ENCODE peak calls at places on chromosomes 1 and 21, in eight cellular contexts. One of them, this sample, is unnamed.

GRCh38 chr1:180515857-180516388 is 13.5 kb upstream of the ACBD6 start:
- DNase-seq in lower leg skin: peak; percentile 48
- DNase-seq in IMR-90: peak; percentile 84
- DNase-seq in uterus: peak; percentile 62
- DNase-seq in esophagus squamous epithelium: no peak
- DNase-seq in right lobe of liver: no peak
- DNase-seq in body of pancreas: peak; percentile 73
- DNase-seq in tibial nerve: peak; percentile 37
- DNase-seq in this sample: peak; percentile 89

GRCh38 chr1:213383465-213383864 is 332.4 kb downstream of the RPS6KC1 start:
- DNase-seq in lower leg skin: no peak
- DNase-seq in IMR-90: no peak
- DNase-seq in uterus: no peak
- DNase-seq in esophagus squamous epithelium: no peak
- DNase-seq in right lobe of liver: no peak
- DNase-seq in body of pancreas: no peak
- DNase-seq in tibial nerve: no peak
- DNase-seq in this sample: no peak

GRCh38 chr1:53577141-53578100 is 118.2 kb downstream of the DMRTB1 start:
- DNase-seq in lower leg skin: no peak
- DNase-seq in IMR-90: no peak
- DNase-seq in uterus: peak; percentile 6
- DNase-seq in esophagus squamous epithelium: no peak
- DNase-seq in right lobe of liver: no peak
- DNase-seq in body of pancreas: peak; percentile 7
- DNase-seq in tibial nerve: no peak
- DNase-seq in this sample: no peak

GRCh38 chr1:247332901-247333361 is 1.3 kb upstream of the ZNF496 start:
- DNase-seq in lower leg skin: peak; percentile 30
- DNase-seq in IMR-90: peak; percentile 30
- DNase-seq in uterus: no peak
- DNase-seq in esophagus squamous epithelium: no peak
- DNase-seq in right lobe of liver: peak; percentile 38
- DNase-seq in body of pancreas: peak; percentile 59
- DNase-seq in tibial nerve: peak; percentile 22
- DNase-seq in this sample: no peak

GRCh38 chr1:172040466-172040865 is 199.2 kb downstream of the DNM3 start:
- DNase-seq in lower leg skin: no peak
- DNase-seq in IMR-90: peak; percentile 58
- DNase-seq in uterus: no peak
- DNase-seq in esophagus squamous epithelium: no peak
- DNase-seq in right lobe of liver: no peak
- DNase-seq in body of pancreas: no peak
- DNase-seq in tibial nerve: no peak
- DNase-seq in this sample: no peak

GRCh38 chr21:15028186-15028585 is 36.6 kb downstream of the NRIP1 start:
- DNase-seq in lower leg skin: no peak
- DNase-seq in IMR-90: no peak
- DNase-seq in uterus: no peak
- DNase-seq in esophagus squamous epithelium: no peak
- DNase-seq in right lobe of liver: no peak
- DNase-seq in body of pancreas: no peak
- DNase-seq in tibial nerve: no peak
- DNase-seq in this sample: no peak

GRCh38 chr21:42536601-42537000 is 22.9 kb downstream of the SLC37A1 start:
- DNase-seq in lower leg skin: no peak
- DNase-seq in IMR-90: no peak
- DNase-seq in uterus: no peak
- DNase-seq in esophagus squamous epithelium: no peak
- DNase-seq in right lobe of liver: no peak
- DNase-seq in body of pancreas: no peak
- DNase-seq in tibial nerve: no peak
- DNase-seq in this sample: no peak

GRCh38 chr1:44664730-44665370 is 9.4 kb downstream of the TMEM53 start:
- DNase-seq in lower leg skin: no peak
- DNase-seq in IMR-90: no peak
- DNase-seq in uterus: no peak
- DNase-seq in esophagus squamous epithelium: no peak
- DNase-seq in right lobe of liver: no peak
- DNase-seq in body of pancreas: no peak
- DNase-seq in tibial nerve: no peak
- DNase-seq in this sample: no peak

GRCh38 chr1:202968895-202969295 is 1.8 kb upstream of the CYB5R1 start:
- DNase-seq in lower leg skin: peak; percentile 60
- DNase-seq in IMR-90: peak; percentile 65
- DNase-seq in uterus: no peak
- DNase-seq in esophagus squamous epithelium: no peak
- DNase-seq in right lobe of liver: no peak
- DNase-seq in body of pancreas: peak; percentile 53
- DNase-seq in tibial nerve: no peak
- DNase-seq in this sample: peak; percentile 88

GRCh38 chr21:36454706-36455105 is 25.2 kb downstream of the CLDN14 start:
- DNase-seq in lower leg skin: no peak
- DNase-seq in IMR-90: no peak
- DNase-seq in uterus: no peak
- DNase-seq in esophagus squamous epithelium: no peak
- DNase-seq in right lobe of liver: no peak
- DNase-seq in body of pancreas: no peak
- DNase-seq in tibial nerve: no peak
- DNase-seq in this sample: no peak

GRCh38 chr1:234745844-234746797 is 136.1 kb upstream of the IRF2BP2 start:
- DNase-seq in lower leg skin: no peak
- DNase-seq in IMR-90: peak; percentile 71
- DNase-seq in uterus: no peak
- DNase-seq in esophagus squamous epithelium: no peak
- DNase-seq in right lobe of liver: no peak
- DNase-seq in body of pancreas: no peak
- DNase-seq in tibial nerve: no peak
- DNase-seq in this sample: peak; percentile 44

GRCh38 chr21:46048926-46049889 is 48.7 kb upstream of the COL6A2 start:
- DNase-seq in lower leg skin: peak; percentile 91
- DNase-seq in IMR-90: peak; percentile 100
- DNase-seq in uterus: peak; percentile 98
- DNase-seq in esophagus squamous epithelium: no peak
- DNase-seq in right lobe of liver: no peak
- DNase-seq in body of pancreas: peak; percentile 54
- DNase-seq in tibial nerve: peak; percentile 82
- DNase-seq in this sample: no peak

GRCh38 chr1:183840140-183840539 is 35.2 kb downstream of the RGL1 start:
- DNase-seq in lower leg skin: no peak
- DNase-seq in IMR-90: peak; percentile 73
- DNase-seq in uterus: no peak
- DNase-seq in esophagus squamous epithelium: no peak
- DNase-seq in right lobe of liver: no peak
- DNase-seq in body of pancreas: no peak
- DNase-seq in tibial nerve: no peak
- DNase-seq in this sample: no peak

GRCh38 chr1:65525297-65526048 is 105.0 kb downstream of the LEPR start:
- DNase-seq in lower leg skin: no peak
- DNase-seq in IMR-90: no peak
- DNase-seq in uterus: peak; percentile 15
- DNase-seq in esophagus squamous epithelium: no peak
- DNase-seq in right lobe of liver: peak; percentile 56
- DNase-seq in body of pancreas: peak; percentile 13
- DNase-seq in tibial nerve: peak; percentile 18
- DNase-seq in this sample: peak; percentile 76

GRCh38 chr21:32735524-32735923 is 7.7 kb upstream of the SYNJ1 start:
- DNase-seq in lower leg skin: no peak
- DNase-seq in IMR-90: no peak
- DNase-seq in uterus: no peak
- DNase-seq in esophagus squamous epithelium: no peak
- DNase-seq in right lobe of liver: no peak
- DNase-seq in body of pancreas: no peak
- DNase-seq in tibial nerve: no peak
- DNase-seq in this sample: no peak

GRCh38 chr21:41603476-41603875 is 95.5 kb upstream of the TMPRSS2 start:
- DNase-seq in lower leg skin: no peak
- DNase-seq in IMR-90: no peak
- DNase-seq in uterus: no peak
- DNase-seq in esophagus squamous epithelium: no peak
- DNase-seq in right lobe of liver: no peak
- DNase-seq in body of pancreas: no peak
- DNase-seq in tibial nerve: no peak
- DNase-seq in this sample: no peak

GRCh38 chr21:45104560-45104959 is 30.2 kb downstream of the ADARB1 start:
- DNase-seq in lower leg skin: no peak
- DNase-seq in IMR-90: no peak
- DNase-seq in uterus: no peak
- DNase-seq in esophagus squamous epithelium: no peak
- DNase-seq in right lobe of liver: peak; percentile 80
- DNase-seq in body of pancreas: peak; percentile 51
- DNase-seq in tibial nerve: no peak
- DNase-seq in this sample: no peak

GRCh38 chr1:25486602-25487001 is 55.9 kb downstream of the MACO1 start:
- DNase-seq in lower leg skin: no peak
- DNase-seq in IMR-90: peak; percentile 76
- DNase-seq in uterus: no peak
- DNase-seq in esophagus squamous epithelium: no peak
- DNase-seq in right lobe of liver: no peak
- DNase-seq in body of pancreas: no peak
- DNase-seq in tibial nerve: no peak
- DNase-seq in this sample: no peak

GRCh38 chr1:151993084-151993733 is 450 bp downstream of the S100A10 start:
- DNase-seq in lower leg skin: no peak
- DNase-seq in IMR-90: no peak
- DNase-seq in uterus: peak; percentile 28
- DNase-seq in esophagus squamous epithelium: no peak
- DNase-seq in right lobe of liver: peak; percentile 47
- DNase-seq in body of pancreas: peak; percentile 42
- DNase-seq in tibial nerve: no peak
- DNase-seq in this sample: peak; percentile 51

GRCh38 chr1:151991663-151992344 is 1.9 kb downstream of the S100A10 start:
- DNase-seq in lower leg skin: no peak
- DNase-seq in IMR-90: no peak
- DNase-seq in uterus: no peak
- DNase-seq in esophagus squamous epithelium: no peak
- DNase-seq in right lobe of liver: no peak
- DNase-seq in body of pancreas: no peak
- DNase-seq in tibial nerve: no peak
- DNase-seq in this sample: no peak

GRCh38 chr1:151990856-151991198 is 2.8 kb downstream of the S100A10 start:
- DNase-seq in lower leg skin: no peak
- DNase-seq in IMR-90: peak; percentile 79
- DNase-seq in uterus: peak; percentile 31
- DNase-seq in esophagus squamous epithelium: no peak
- DNase-seq in right lobe of liver: no peak
- DNase-seq in body of pancreas: peak; percentile 45
- DNase-seq in tibial nerve: no peak
- DNase-seq in this sample: no peak

GRCh38 chr1:151993734-151994496 is at the start of gene S100A10:
- DNase-seq in lower leg skin: peak; percentile 79
- DNase-seq in IMR-90: peak; percentile 68
- DNase-seq in uterus: peak; percentile 79
- DNase-seq in esophagus squamous epithelium: peak; percentile 35
- DNase-seq in right lobe of liver: peak; percentile 91
- DNase-seq in body of pancreas: peak; percentile 79
- DNase-seq in tibial nerve: peak; percentile 60
- DNase-seq in this sample: peak; percentile 66

GRCh38 chr1:151992345-151993083 is 1.1 kb downstream of the S100A10 start:
- DNase-seq in lower leg skin: peak; percentile 90
- DNase-seq in IMR-90: peak; percentile 87
- DNase-seq in uterus: peak; percentile 74
- DNase-seq in esophagus squamous epithelium: peak; percentile 36
- DNase-seq in right lobe of liver: peak; percentile 81
- DNase-seq in body of pancreas: peak; percentile 92
- DNase-seq in tibial nerve: peak; percentile 60
- DNase-seq in this sample: peak; percentile 71
- TF ChIP-seq POLR2A in lower leg skin: no peak
- TF ChIP-seq POLR2A in IMR-90: peak; percentile 86
- TF ChIP-seq POLR2A in uterus: no peak
- TF ChIP-seq POLR2A in esophagus squamous epithelium: no peak
- TF ChIP-seq POLR2A in right lobe of liver: peak; percentile 67
- TF ChIP-seq POLR2A in body of pancreas: peak; percentile 78
- TF ChIP-seq POLR2A in tibial nerve: peak; percentile 35
- TF ChIP-seq POLR2A in this sample: no peak

GRCh38 chr1:101733340-101733739 is 263.4 kb downstream of the OLFM3 start:
- DNase-seq in lower leg skin: no peak
- DNase-seq in IMR-90: no peak
- DNase-seq in uterus: no peak
- DNase-seq in esophagus squamous epithelium: no peak
- DNase-seq in right lobe of liver: no peak
- DNase-seq in body of pancreas: no peak
- DNase-seq in tibial nerve: no peak
- DNase-seq in this sample: no peak
- TF ChIP-seq POLR2A in lower leg skin: no peak
- TF ChIP-seq POLR2A in IMR-90: no peak
- TF ChIP-seq POLR2A in uterus: no peak
- TF ChIP-seq POLR2A in esophagus squamous epithelium: no peak
- TF ChIP-seq POLR2A in right lobe of liver: no peak
- TF ChIP-seq POLR2A in body of pancreas: no peak
- TF ChIP-seq POLR2A in tibial nerve: no peak
- TF ChIP-seq POLR2A in this sample: no peak

GRCh38 chr1:226064168-226064815 is 1.8 kb downstream of the H3-3A start:
- DNase-seq in lower leg skin: no peak
- DNase-seq in IMR-90: no peak
- DNase-seq in uterus: no peak
- DNase-seq in esophagus squamous epithelium: no peak
- DNase-seq in right lobe of liver: no peak
- DNase-seq in body of pancreas: peak; percentile 30
- DNase-seq in tibial nerve: no peak
- DNase-seq in this sample: peak; percentile 72
- TF ChIP-seq POLR2A in lower leg skin: no peak
- TF ChIP-seq POLR2A in IMR-90: no peak
- TF ChIP-seq POLR2A in uterus: no peak
- TF ChIP-seq POLR2A in esophagus squamous epithelium: no peak
- TF ChIP-seq POLR2A in right lobe of liver: peak; percentile 65
- TF ChIP-seq POLR2A in body of pancreas: peak; percentile 82
- TF ChIP-seq POLR2A in tibial nerve: peak; percentile 42
- TF ChIP-seq POLR2A in this sample: peak; percentile 82

DNA sequence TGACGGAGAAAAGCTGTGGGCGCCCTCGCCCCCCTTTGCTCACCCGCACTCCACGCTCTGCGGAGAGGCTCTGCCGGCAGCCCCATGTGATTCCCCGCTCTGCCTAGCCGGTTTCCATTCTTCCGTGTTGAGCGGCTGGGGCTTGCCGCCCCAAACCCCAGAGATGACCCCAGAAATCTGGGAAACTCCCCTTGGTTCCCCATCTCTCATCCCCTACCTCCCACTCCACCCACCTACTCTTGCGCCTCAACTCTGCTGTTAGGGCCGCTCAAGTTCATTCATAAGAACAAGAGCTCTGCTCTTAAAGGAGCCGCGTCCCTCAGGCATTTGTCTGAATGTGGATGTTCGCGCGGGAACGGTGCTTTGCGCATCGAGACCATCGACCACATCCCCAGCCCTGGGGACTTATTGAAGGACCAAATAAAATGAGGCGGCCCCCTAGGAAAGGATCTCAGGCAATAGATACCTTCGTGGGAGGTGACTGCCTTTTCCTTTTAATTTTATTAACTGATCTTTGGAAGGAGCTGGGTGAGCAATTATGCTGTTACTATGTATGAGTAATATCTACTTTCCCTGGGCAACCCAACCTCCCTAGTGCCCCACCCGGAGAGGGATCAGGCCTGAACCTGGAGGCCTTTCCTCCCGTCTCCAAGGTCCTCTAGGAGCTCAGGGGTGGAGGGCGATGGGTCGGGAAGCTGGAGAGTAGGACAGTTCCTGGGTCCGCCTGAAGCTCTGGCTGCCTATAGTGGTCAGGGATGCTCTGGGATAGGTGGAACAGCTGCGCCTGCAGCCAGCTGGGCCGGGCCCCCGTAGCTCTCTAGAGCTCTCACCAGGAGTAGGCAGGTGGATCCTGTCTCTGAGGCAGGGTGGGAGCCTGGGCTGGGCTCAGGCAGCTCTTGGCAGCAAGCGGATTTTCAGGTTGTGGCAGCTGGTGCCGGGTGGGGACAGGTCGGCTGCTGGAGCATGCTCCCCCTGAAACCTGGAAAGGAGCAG is 898 bp downstream of the MFSD2A start:
- DNase-seq in lower leg skin: peak; percentile 45
- DNase-seq in IMR-90: peak; percentile 49
- DNase-seq in uterus: no peak
- DNase-seq in esophagus squamous epithelium: no peak
- DNase-seq in right lobe of liver: no peak
- DNase-seq in body of pancreas: peak; percentile 23
- DNase-seq in tibial nerve: no peak
- DNase-seq in this sample: no peak
- TF ChIP-seq POLR2A in lower leg skin: no peak
- TF ChIP-seq POLR2A in IMR-90: no peak
- TF ChIP-seq POLR2A in uterus: no peak
- TF ChIP-seq POLR2A in esophagus squamous epithelium: no peak
- TF ChIP-seq POLR2A in right lobe of liver: peak; percentile 8
- TF ChIP-seq POLR2A in body of pancreas: no peak
- TF ChIP-seq POLR2A in tibial nerve: no peak
- TF ChIP-seq POLR2A in this sample: no peak